ENCODE peak calls at places on chromosomes 3 and 15, in four cellular contexts. I, L, J and Z are unnamed samples.

GRCh38 chr15:38525489-38525888 is 39.1 kb downstream of the RASGRP1 start:
- DNase-seq in I (no peak), L (no peak), J (no peak), Z (no peak)

GRCh38 chr3:172312006-172312405 is 136.2 kb downstream of the GHSR start:
- DNase-seq in I (no peak), L (no peak), J (no peak), Z (no peak)

GRCh38 chr3:179706233-179706632 is 53.4 kb downstream of the USP13 start:
- DNase-seq in I (no peak), L (no peak), J (no peak), Z (no peak)

GRCh38 chr3:64971584-64971983 is 283.8 kb upstream of the ADAMTS9 start:
- DNase-seq in I (no peak), L (no peak), J (no peak), Z (no peak)

GRCh38 chr3:18295171-18295920 is 129.8 kb downstream of the SATB1 start:
- DNase-seq in I (peak; percentile 31), L (peak; percentile 87), J (no peak), Z (no peak)

GRCh38 chr3:10702961-10703740 is 112.9 kb upstream of the SLC6A11 start:
- DNase-seq in I (no peak), L (no peak), J (no peak), Z (no peak)

GRCh38 chr3:44974406-44974805 is 1.6 kb downstream of the ZDHHC3 start:
- DNase-seq in I (no peak), L (peak; percentile 50), J (no peak), Z (no peak)

GRCh38 chr15:25694823-25695312 is 168.3 kb downstream of the ATP10A start:
- DNase-seq in I (no peak), L (no peak), J (no peak), Z (no peak)

GRCh38 chr3:163587342-163587741 is 1491.0 kb downstream of the SI start:
- DNase-seq in I (no peak), L (no peak), J (no peak), Z (no peak)

GRCh38 chr15:71440479-71441071 is 325.3 kb downstream of the THSD4 start:
- DNase-seq in I (no peak), L (peak; percentile 82), J (no peak), Z (no peak)

GRCh38 chr3:38644662-38645053 is 4.8 kb downstream of the SCN5A start:
- DNase-seq in I (no peak), L (no peak), J (no peak), Z (no peak)

GRCh38 chr15:49669288-49669687 is 48.4 kb downstream of the DTWD1 start:
- DNase-seq in I (no peak), L (no peak), J (no peak), Z (no peak)

GRCh38 chr3:45984331-45985312 is 11.0 kb downstream of the FYCO1 start:
- DNase-seq in I (no peak), L (no peak), J (no peak), Z (no peak)

GRCh38 chr3:182129745-182130144 is 418.0 kb downstream of the SOX2 start:
- DNase-seq in I (no peak), L (no peak), J (no peak), Z (no peak)

GRCh38 chr3:127722928-127723603 is 50.3 kb downstream of the ABTB1 start:
- DNase-seq in I (no peak), L (no peak), J (no peak), Z (no peak)

GRCh38 chr3:194086251-194087075 is 49.5 kb upstream of the HES1 start:
- DNase-seq in I (no peak), L (no peak), J (no peak), Z (no peak)

GRCh38 chr15:39184701-39185390 is 396.0 kb upstream of the THBS1 start:
- DNase-seq in I (no peak), L (no peak), J (no peak), Z (no peak)

GRCh38 chr3:30733681-30734080 is 127.3 kb downstream of the TGFBR2 start:
- DNase-seq in I (no peak), L (no peak), J (no peak), Z (no peak)

GRCh38 chr3:107241217-107241616 is 136.0 kb upstream of the CCDC54 start:
- DNase-seq in I (no peak), L (peak; percentile 31), J (no peak), Z (no peak)

GRCh38 chr3:172246107-172246870 is 202.0 kb downstream of the GHSR start:
- DNase-seq in I (no peak), L (no peak), J (no peak), Z (no peak)

GRCh38 chr3:191047930-191048329 is 151.1 kb upstream of the OSTN start:
- DNase-seq in I (no peak), L (no peak), J (no peak), Z (no peak)

GRCh38 chr3:12929801-12930200 is 88.4 kb upstream of the RPL32 start:
- DNase-seq in I (no peak), L (no peak), J (no peak), Z (no peak)

GRCh38 chr3:20990896-20991295 is 760.1 kb downstream of the ZNF385D start:
- DNase-seq in I (no peak), L (no peak), J (no peak), Z (no peak)

GRCh38 chr3:12181806-12182205 is 23.1 kb upstream of the TIMP4 start:
- DNase-seq in I (no peak), L (no peak), J (no peak), Z (no peak)

GRCh38 chr15:70463453-70463834 is 299.9 kb downstream of the UACA start:
- DNase-seq in I (no peak), L (no peak), J (no peak), Z (no peak)

GRCh38 chr3:119428538-119428937 is 34.9 kb downstream of the TMEM39A start:
- DNase-seq in I (no peak), L (no peak), J (no peak), Z (no peak)

GRCh38 chr3:126300761-126301481 is 56.3 kb downstream of the KLF15 start:
- DNase-seq in I (no peak), L (no peak), J (no peak), Z (no peak)